ENCODE peak calls at places on chromosomes 6 and 20, in four cellular contexts. N is ovary, T is left ventricle myocardium inferior, E is brain microvascular endothelial cell. F is an unnamed sample. For H3K27me3, the result is how much of the 10 kb centered on the place peaks cover.

GRCh38 chr6:156396791-156397418 is 380.3 kb upstream of the ARID1B start:
- DNase-seq in N (no peak), T (no peak), E (no peak), F (no peak)

GRCh38 chr6:31378062-31378720 is 21.2 kb upstream of the HLA-B start:
- DNase-seq in N (no peak), E (no peak), T (no peak), F (no peak)

GRCh38 chr6:138652824-138653223 is 120.7 kb upstream of the CCDC28A start:
- DNase-seq in E (no peak), T (no peak), N (no peak), F (no peak)

GRCh38 chr6:3750324-3751018 is 1.0 kb downstream of the PXDC1 start:
- DNase-seq in E (peak), T (peak), N (peak), F (peak)

GRCh38 chr6:130423044-130423443 is 57.2 kb downstream of the TMEM200A start:
- DNase-seq in N (no peak), T (no peak), E (no peak), F (no peak)

GRCh38 chr6:42428326-42429041 is 23.2 kb downstream of the TRERF1 start:
- DNase-seq in N (no peak), E (no peak), T (peak), F (no peak)

GRCh38 chr6:17656092-17656491 is 50.6 kb downstream of the NUP153 start:
- DNase-seq in T (no peak), E (no peak), N (no peak), F (no peak)

GRCh38 chr6:46985943-46986342 is 56.2 kb downstream of the ADGRF1 start:
- DNase-seq in N (no peak), T (no peak), E (peak), F (no peak)

GRCh38 chr6:90187437-90188049 is 109.1 kb downstream of the BACH2 start:
- DNase-seq in T (no peak), E (no peak), N (no peak), F (no peak)

GRCh38 chr20:20546402-20546801 is 166.0 kb downstream of the RALGAPA2 start:
- DNase-seq in E (no peak), N (no peak), T (no peak), F (no peak)

GRCh38 chr6:13761361-13762036 is 49.9 kb upstream of the RANBP9 start:
- DNase-seq in N (no peak), T (no peak), E (no peak), F (no peak)

GRCh38 chr6:37029249-37029959 is 23.9 kb downstream of the FGD2 start:
- DNase-seq in N (peak), T (peak), E (peak), F (peak)

GRCh38 chr6:22600059-22600458 is 30.7 kb downstream of the HDGFL1 start:
- DNase-seq in T (no peak), N (no peak), E (peak), F (no peak)

GRCh38 chr6:28011716-28012115 is 54.7 kb downstream of the OR2B6 start:
- DNase-seq in N (no peak), T (no peak), E (no peak), F (no peak)

GRCh38 chr20:46928580-46929132 is 34.0 kb downstream of the EYA2 start:
- DNase-seq in E (no peak), T (no peak), N (no peak), F (no peak)

GRCh38 chr6:15861486-15861885 is 198.7 kb upstream of the DTNBP1 start:
- DNase-seq in N (no peak), T (no peak), E (no peak), F (no peak)

GRCh38 chr20:62761058-62761758 is 35.1 kb upstream of the MRGBP start:
- DNase-seq in N (no peak), E (no peak), T (no peak), F (peak)

GRCh38 chr20:62760536-62761057 is 35.7 kb upstream of the MRGBP start:
- DNase-seq in N (no peak), T (no peak), E (no peak), F (peak)

GRCh38 chr20:62761759-62762131 is 34.5 kb upstream of the MRGBP start:
- DNase-seq in T (no peak), N (no peak), E (no peak), F (peak)

GRCh38 chr20:62758226-62758912 is 37.9 kb upstream of the MRGBP start:
- DNase-seq in T (no peak), E (no peak), N (no peak), F (peak)

GRCh38 chr20:62759981-62760431 is 36.3 kb upstream of the MRGBP start:
- DNase-seq in T (no peak), N (no peak), E (no peak), F (peak)
- H3K27me3 ChIP-seq in T (half or more), N (under half), E (under half), F (under half)

DNA sequence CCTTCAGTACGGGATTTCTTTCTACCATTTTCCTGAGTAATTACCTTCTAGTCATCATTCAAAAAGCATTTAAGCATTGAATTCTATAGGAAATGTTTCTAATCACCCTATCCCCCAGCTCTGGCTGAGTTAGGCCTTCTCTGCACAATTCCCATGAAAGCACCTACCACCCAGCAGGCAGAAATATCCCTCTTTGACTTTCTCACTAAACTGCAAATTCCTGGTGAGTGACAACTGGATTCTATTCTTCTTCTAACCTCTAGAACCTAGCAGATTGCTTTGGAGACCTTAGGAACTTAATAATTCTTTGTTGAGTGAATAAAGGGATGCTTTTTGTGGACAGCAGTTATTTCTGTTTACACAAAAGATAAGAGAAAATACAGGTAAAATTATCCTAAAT is 328.7 kb downstream of the LAMA2 start:
- DNase-seq in N (no peak), E (no peak), T (no peak), F (no peak)
- H3K27me3 ChIP-seq in N (under half), E (under half), T (under half), F (under half)

GRCh38 chr6:101212640-101213039 is 180.9 kb upstream of the GRIK2 start:
- DNase-seq in E (no peak), T (no peak), N (no peak), F (no peak)
- H3K27me3 ChIP-seq in E (under half), T (under half), N (under half), F (under half)

GRCh38 chr6:70325009-70325408 is 22.1 kb upstream of the COL9A1 start:
- DNase-seq in E (no peak), T (no peak), N (no peak), F (no peak)

DNA sequence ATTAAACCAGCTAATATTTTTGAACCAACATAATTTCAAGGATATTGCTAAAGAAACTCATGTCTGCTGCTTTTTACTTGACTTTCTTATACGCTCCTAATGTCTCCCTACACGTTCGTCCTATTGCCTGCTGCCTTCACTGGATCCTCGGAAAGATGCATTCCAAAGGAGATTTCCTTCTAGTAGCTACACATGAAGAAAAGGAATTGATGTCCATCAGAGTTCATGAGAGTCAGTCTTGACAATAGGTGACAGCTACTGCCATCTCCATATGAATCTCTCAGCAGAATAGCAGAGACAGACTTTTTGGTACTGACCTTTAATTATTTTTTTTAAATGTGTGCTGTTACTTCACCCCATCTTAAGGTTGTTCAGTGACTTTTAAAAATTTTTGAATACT is 24.2 kb upstream of the COL9A1 start:
- DNase-seq in T (no peak), E (no peak), N (no peak), F (no peak)
- H3K27me3 ChIP-seq in T (under half), E (under half), N (under half), F (under half)

DNA sequence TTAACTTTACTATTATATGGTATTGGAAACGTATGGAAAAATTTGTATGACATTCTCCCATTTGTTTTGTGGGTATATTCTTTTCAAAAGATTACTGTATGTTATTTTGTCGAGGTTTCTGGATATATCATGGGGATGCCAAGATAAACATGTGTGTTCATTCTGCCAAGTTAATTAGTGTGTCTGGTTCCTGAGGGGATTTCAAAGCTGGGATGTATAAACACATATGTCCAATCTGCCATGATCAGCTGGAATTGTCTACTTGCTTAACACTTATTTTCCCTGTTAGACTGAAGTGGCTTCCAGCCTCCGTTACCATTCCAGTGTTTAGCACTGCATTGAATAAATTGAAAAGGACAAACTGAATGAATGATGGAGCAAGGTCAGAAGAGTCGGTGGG is 86.2 kb downstream of the DNAH8 start:
- DNase-seq in E (no peak), N (no peak), T (no peak), F (no peak)
- H3K27me3 ChIP-seq in E (under half), N (under half), T (half or more), F (under half)

GRCh38 chr6:100449239-100449691 is 15.5 kb downstream of the SIM1 start:
- DNase-seq in T (no peak), N (no peak), E (no peak), F (no peak)
- H3K27me3 ChIP-seq in T (half or more), N (under half), E (half or more), F (half or more)

GRCh38 chr20:667351-668034 is 8.1 kb downstream of the SCRT2 start:
- DNase-seq in E (peak), N (no peak), T (peak), F (peak)

GRCh38 chr20:668638-669037 is 7.0 kb downstream of the SCRT2 start:
- DNase-seq in E (no peak), N (no peak), T (no peak), F (no peak)

GRCh38 chr20:666877-667276 is 8.7 kb downstream of the SCRT2 start:
- DNase-seq in E (no peak), N (no peak), T (no peak), F (no peak)

GRCh38 chr20:669573-669972 is 6.0 kb downstream of the SCRT2 start:
- DNase-seq in T (no peak), E (no peak), N (no peak), F (no peak)

DNA sequence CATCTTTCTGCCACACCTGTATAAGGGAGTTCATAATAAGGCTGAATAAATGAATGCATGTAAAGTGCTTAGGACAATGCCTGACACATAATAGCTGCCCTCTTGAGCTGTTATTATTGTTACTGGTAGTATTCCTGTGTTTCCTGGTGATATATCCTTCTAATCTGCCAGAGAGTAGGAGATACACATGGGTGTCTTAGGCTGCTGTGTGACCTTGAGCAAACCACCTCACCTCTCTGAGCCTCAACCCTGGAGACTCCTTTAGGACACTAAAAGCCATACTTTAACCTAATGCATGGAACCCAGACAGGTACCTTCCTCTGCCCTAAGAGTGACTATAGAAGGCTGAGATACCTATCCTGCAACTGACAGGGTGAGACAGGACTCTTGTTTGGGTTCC is 7.6 kb downstream of the SCRT2 start:
- DNase-seq in E (no peak), T (no peak), N (no peak), F (no peak)
- H3K27me3 ChIP-seq in E (under half), T (half or more), N (under half), F (half or more)

GRCh38 chr6:166626177-166627038 is 643 bp downstream of the RPS6KA2 start:
- DNase-seq in T (no peak), N (peak), E (no peak), F (peak)
- H3K27me3 ChIP-seq in T (under half), N (under half), E (under half), F (under half)

DNA sequence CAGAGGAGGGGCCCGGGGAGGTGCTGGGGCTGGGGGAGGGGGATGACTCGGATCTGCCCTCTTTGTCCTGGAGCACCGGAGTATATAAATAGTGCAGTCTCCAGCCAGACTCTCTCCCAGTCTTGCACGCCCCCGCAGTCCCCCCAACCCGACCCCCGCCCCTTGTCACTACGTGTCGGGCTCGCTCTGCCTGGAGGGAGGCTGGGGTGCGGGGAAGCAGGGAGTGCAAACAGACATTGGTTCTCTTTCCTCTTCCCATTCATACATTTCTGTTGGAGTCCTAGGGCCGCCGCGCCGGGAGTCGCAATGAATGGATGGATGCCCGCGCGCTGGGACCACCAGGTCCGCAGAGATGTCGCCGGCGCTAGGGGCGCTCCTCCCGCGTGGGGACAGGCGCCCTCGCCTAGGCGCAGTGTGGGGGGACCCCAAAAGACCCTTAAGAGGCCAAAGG is 179.3 kb downstream of the TBXT start:
- DNase-seq in N (no peak), E (no peak), T (no peak), F (no peak)
- H3K27me3 ChIP-seq in N (under half), E (under half), T (half or more), F (under half)

DNA sequence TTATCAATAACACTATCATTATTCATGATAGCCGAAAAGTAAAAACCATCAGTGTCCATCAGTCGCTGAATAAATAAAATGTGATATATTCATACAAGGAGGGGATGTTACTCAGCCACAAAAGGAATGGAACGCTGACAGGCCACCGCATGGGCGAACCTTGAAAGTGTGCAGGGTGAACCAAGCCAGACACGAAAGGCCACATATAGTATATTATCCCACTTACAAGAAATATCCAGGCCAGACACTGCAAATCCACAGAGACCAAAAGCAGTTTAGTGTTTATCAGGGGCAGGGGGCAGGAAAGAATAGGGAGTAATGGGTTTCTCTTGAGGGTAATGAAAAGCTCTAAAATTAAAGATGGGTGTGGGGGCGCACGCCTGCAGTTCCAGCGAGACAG is 5.7 kb downstream of the SOX18 start:
- DNase-seq in N (no peak), T (no peak), E (no peak), F (no peak)
- H3K27me3 ChIP-seq in N (under half), T (half or more), E (under half), F (half or more)